ENCODE peak calls at places on chromosome 18, in nine cellular contexts. U, Y, E, O, W, P, D, T and I are unnamed samples.

GRCh38 chr18:26821181-26821580 is 44.3 kb downstream of the AQP4 start:
- DNase-seq in P (no peak), E (no peak), Y (no peak), W (no peak), D (no peak), O (no peak), T (peak), U (no peak), I (no peak)

GRCh38 chr18:78638889-78639596 is 340.6 kb upstream of the SALL3 start:
- DNase-seq in U (no peak), E (no peak), Y (no peak), D (no peak), W (no peak), T (no peak), O (no peak), P (no peak), I (no peak)

GRCh38 chr18:32974421-32975165 is 201.8 kb upstream of the KLHL14 start:
- DNase-seq in E (no peak), P (no peak), D (no peak), O (peak), W (no peak), Y (no peak), T (no peak), U (no peak), I (no peak)

GRCh38 chr18:58793361-58793760 is 71.3 kb upstream of the ZNF532 start:
- DNase-seq in W (no peak), P (no peak), D (no peak), Y (peak), O (peak), E (no peak), T (no peak), U (no peak), I (no peak)

GRCh38 chr18:61334491-61334850 is 1.2 kb downstream of the CDH20 start:
- DNase-seq in W (no peak), D (peak), T (no peak), O (no peak), Y (no peak), U (no peak), E (no peak), P (no peak), I (no peak)

GRCh38 chr18:3117493-3118192 is 102.1 kb downstream of the MYOM1 start:
- DNase-seq in W (no peak), E (no peak), O (no peak), D (no peak), Y (no peak), U (no peak), T (no peak), P (no peak), I (no peak)

GRCh38 chr18:70640336-70640887 is 351.6 kb downstream of the SOCS6 start:
- DNase-seq in E (no peak), D (no peak), Y (no peak), T (no peak), U (no peak), P (no peak), O (no peak), W (no peak), I (no peak)

GRCh38 chr18:68428026-68428425 is 286.9 kb downstream of the TMX3 start:
- DNase-seq in D (no peak), E (no peak), W (no peak), U (no peak), O (peak), Y (peak), P (no peak), T (no peak), I (peak)

GRCh38 chr18:35535297-35535696 is 37.5 kb upstream of the INO80C start:
- DNase-seq in U (no peak), O (no peak), W (no peak), D (no peak), Y (no peak), P (no peak), T (no peak), E (no peak), I (no peak)